ENCODE peak calls at places on chromosomes 4 and X, in five cellular contexts. V, Q, P, Y and L are unnamed samples.
A peak's percentile ranks its signal among the peaks of the same experiment; 100 is the strongest.

GRCh38 chrX:65528705-65529340 is 5.8 kb downstream of the LAS1L start:
- DNase-seq in V (peak; percentile 56), Q (peak; percentile 1), Y (peak; percentile 53), P (peak; percentile 20), L (peak; percentile 10)

GRCh38 chr4:184267206-184267608 is 49.5 kb upstream of the ENPP6 start:
- DNase-seq in V (peak; percentile 0), Q (no peak), Y (no peak), P (no peak), L (no peak)

GRCh38 chr4:68346461-68346860 is 3.4 kb downstream of the YTHDC1 start:
- DNase-seq in P (no peak), Y (no peak), V (no peak), Q (no peak), L (no peak)

GRCh38 chr4:19224820-19225219 is 1026.9 kb upstream of the SLIT2 start:
- DNase-seq in P (peak; percentile 74), V (no peak), Q (no peak), Y (no peak), L (no peak)

GRCh38 chrX:68570598-68570997 is 71.7 kb downstream of the YIPF6 start:
- DNase-seq in Y (no peak), V (no peak), P (no peak), Q (no peak), L (no peak)

GRCh38 chr4:8297691-8298485 is 28.3 kb downstream of the HTRA3 start:
- DNase-seq in V (no peak), Q (no peak), P (no peak), Y (no peak), L (no peak)

GRCh38 chr4:71026086-71026485 is 32.6 kb downstream of the DCK start:
- DNase-seq in Y (no peak), Q (no peak), V (no peak), P (no peak), L (no peak)

GRCh38 chr4:167475951-167476350 is 241.7 kb upstream of the SPOCK3 start:
- DNase-seq in P (no peak), V (no peak), Y (no peak), Q (no peak), L (no peak)

GRCh38 chrX:124862304-124862703 is 457.4 kb upstream of the TEX13C start:
- DNase-seq in P (no peak), V (no peak), Y (no peak), Q (no peak), L (no peak)

GRCh38 chr4:81723044-81723884 is 251.6 kb upstream of the RASGEF1B start:
- DNase-seq in V (no peak), Q (no peak), Y (no peak), P (no peak), L (no peak)

GRCh38 chr4:38136604-38137003 is 176.4 kb downstream of the PTTG2 start:
- DNase-seq in P (no peak), V (no peak), Y (no peak), Q (no peak), L (no peak)

GRCh38 chr4:8411351-8412180 is 29.0 kb downstream of the ACOX3 start:
- DNase-seq in Q (no peak), Y (no peak), P (no peak), V (no peak), L (no peak)

GRCh38 chrX:68989456-68989855 is 160.6 kb downstream of the EFNB1 start:
- DNase-seq in Q (no peak), V (peak; percentile 5), Y (no peak), P (no peak), L (no peak)

GRCh38 chr4:153519677-153520076 is 53.5 kb downstream of the TMEM131L start:
- DNase-seq in Q (no peak), Y (no peak), P (no peak), V (no peak), L (no peak)

GRCh38 chrX:37599735-37600134 is 28.3 kb downstream of the LANCL3 start:
- DNase-seq in P (no peak), V (no peak), Y (no peak), Q (no peak), L (no peak)

GRCh38 chr4:22607382-22607781 is 85.4 kb upstream of the GBA3 start:
- DNase-seq in Q (peak; percentile 1), V (peak; percentile 52), Y (peak; percentile 67), P (peak; percentile 49), L (peak; percentile 71)

GRCh38 chrX:16469870-16470269 is 180.1 kb upstream of the S100G start:
- DNase-seq in P (no peak), Q (no peak), V (peak; percentile 70), Y (no peak), L (no peak)

GRCh38 chr4:5770051-5770450 is 59.0 kb downstream of the EVC start:
- DNase-seq in Y (no peak), Q (no peak), V (peak; percentile 13), P (no peak), L (no peak)

GRCh38 chr4:23368081-23368697 is 521.7 kb downstream of the PPARGC1A start:
- DNase-seq in P (peak; percentile 12), V (peak; percentile 75), Q (no peak), Y (no peak), L (no peak)